ENCODE peak calls at places on chromosomes 5 and 9, in eight cellular contexts. L, K, Q, C, J, D, M and T are unnamed samples.

GRCh38 chr9:128001411-128002298 is 20.9 kb upstream of the EEIG1 start:
- DNase-seq in L (no peak), K (no peak), Q (no peak), C (no peak), J (no peak), D (no peak), M (no peak), T (peak)

GRCh38 chr5:170681013-170681433 is 102.5 kb upstream of the GABRP start:
- DNase-seq in L (peak), K (no peak), Q (no peak), C (no peak), J (no peak), D (no peak), M (peak), T (peak)

GRCh38 chr9:133963166-133963565 is 29.0 kb downstream of the VAV2 start:
- DNase-seq in L (no peak), K (no peak), Q (no peak), C (no peak), J (no peak), D (no peak), M (no peak), T (no peak)

GRCh38 chr5:124706729-124707361 is 39.6 kb downstream of the ZNF608 start:
- DNase-seq in L (no peak), K (no peak), Q (peak), C (peak), J (no peak), D (peak), M (no peak), T (peak)

GRCh38 chr5:163407034-163407652 is 30.3 kb upstream of the CCNG1 start:
- DNase-seq in L (no peak), K (no peak), Q (no peak), C (no peak), J (no peak), D (no peak), M (no peak), T (peak)

GRCh38 chr5:32357678-32358077 is 44.9 kb upstream of the MTMR12 start:
- DNase-seq in L (no peak), K (no peak), Q (no peak), C (no peak), J (no peak), D (no peak), M (no peak), T (no peak)

GRCh38 chr5:170747851-170748250 is 35.7 kb upstream of the GABRP start:
- DNase-seq in L (no peak), K (no peak), Q (no peak), C (no peak), J (no peak), D (no peak), M (no peak), T (no peak)

GRCh38 chr5:84724683-84725082 is 340.0 kb upstream of the EDIL3 start:
- DNase-seq in L (no peak), K (no peak), Q (no peak), C (no peak), J (no peak), D (no peak), M (no peak), T (no peak)